ENCODE peak calls at places on chromosomes 3 and 15, in five cellular contexts. D is GM23248, E is hepatocyte, R is HCT116, W is GM23338. B is an unnamed sample. For H3K9me2, the result is how much of the 10 kb centered on the place peaks cover.

GRCh38 chr3:13055634-13056033 is 17.6 kb downstream of the IQSEC1 start:
- DNase-seq in D (no peak), E (no peak), R (no peak), W (no peak), B (no peak)

GRCh38 chr15:33218071-33218491 is 23.6 kb upstream of the FMN1 start:
- DNase-seq in D (no peak), E (no peak), R (no peak), W (no peak), B (no peak)

GRCh38 chr3:134327594-134327975 is 46.7 kb downstream of the AMOTL2 start:
- DNase-seq in D (peak), E (no peak), R (no peak), W (no peak), B (peak)

GRCh38 chr3:113261996-113262665 is 50.8 kb downstream of the BOC start:
- DNase-seq in D (peak), E (no peak), R (no peak), W (no peak), B (no peak)

GRCh38 chr3:169146112-169146665 is 517.3 kb downstream of the MECOM start:
- DNase-seq in D (peak), E (peak), R (no peak), W (peak), B (peak)

GRCh38 chr15:60017538-60018199 is 13.6 kb downstream of the FOXB1 start:
- DNase-seq in D (no peak), E (no peak), R (no peak), W (no peak), B (no peak)

GRCh38 chr15:33757505-33758211 is 210.6 kb upstream of the CHRM5 start:
- DNase-seq in D (no peak), E (no peak), R (no peak), W (no peak), B (no peak)

GRCh38 chr3:45105855-45106655 is 40.1 kb downstream of the CDCP1 start:
- DNase-seq in D (peak), E (no peak), R (peak), W (no peak), B (no peak)

GRCh38 chr3:104279617-104280016 is 1087.1 kb upstream of the ALCAM start:
- DNase-seq in D (peak), E (no peak), R (no peak), W (no peak), B (no peak)

GRCh38 chr3:177979684-177980083 is 556.6 kb upstream of the KCNMB2 start:
- DNase-seq in D (no peak), E (no peak), R (no peak), W (no peak), B (no peak)

DNA sequence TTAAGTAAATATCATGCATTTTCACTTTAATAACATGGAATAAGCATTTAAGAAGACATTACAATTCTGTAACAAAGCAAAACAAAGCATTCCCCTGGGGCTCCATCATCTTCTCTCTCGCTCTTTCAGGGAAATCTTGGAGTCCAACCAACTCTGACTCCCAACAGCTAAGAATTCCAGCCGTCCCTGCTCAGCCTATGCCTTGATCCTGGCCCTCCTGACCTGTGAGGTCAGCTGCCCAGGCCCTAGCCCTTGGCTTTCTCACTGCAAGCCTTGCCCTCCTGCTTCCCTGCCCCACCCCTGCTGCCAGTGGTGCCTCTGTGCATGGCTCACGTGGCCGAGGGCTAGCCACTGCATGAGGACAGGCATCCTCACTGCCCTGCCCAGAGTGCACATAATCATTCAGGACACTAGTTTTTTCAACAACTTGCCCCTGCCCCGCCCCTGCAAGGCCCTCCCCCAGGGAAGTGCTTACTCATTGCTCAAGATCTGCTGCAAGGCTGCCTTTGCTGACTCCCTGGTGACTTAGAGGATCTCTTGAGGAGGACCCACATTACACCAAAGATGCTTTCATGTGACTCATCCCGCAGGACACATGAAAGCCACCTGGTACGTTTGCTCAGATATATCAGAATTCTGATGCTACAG is 37.6 kb downstream of the MTMR10 start:
- DNase-seq in D (peak), E (peak), R (peak), W (no peak), B (peak)
- H3K27ac ChIP-seq in D (peak), E (no peak), R (peak), W (no peak), B (no peak)

DNA sequence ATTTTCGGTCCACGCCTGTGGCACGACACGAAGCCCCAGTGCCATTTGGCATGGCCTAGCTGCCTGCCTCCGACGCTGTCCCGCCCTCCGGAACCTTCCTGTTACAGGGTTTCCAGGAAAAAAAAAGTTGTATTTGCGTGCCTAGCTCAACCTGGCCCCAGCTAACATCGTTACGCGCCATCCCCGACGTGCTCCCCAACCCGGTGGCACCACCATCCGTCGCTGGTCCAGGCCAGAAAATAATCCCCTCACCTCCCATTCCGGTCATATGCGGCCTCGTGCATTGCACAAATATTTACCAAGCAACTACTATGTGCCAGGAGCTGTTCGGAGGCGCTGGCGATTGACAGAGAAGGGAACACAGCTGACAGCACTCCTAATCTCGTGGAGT is 1.4 kb upstream of the CYP1A1 start:
- DNase-seq in D (no peak), E (no peak), R (no peak), W (peak), B (no peak)
- TF ChIP-seq EZH2 in D (peak), E (no peak), R (no peak), W (peak), B (no peak)

GRCh38 chr3:49879721-49880120 is 10.0 kb upstream of the CAMKV start:
- DNase-seq in D (no peak), E (no peak), R (no peak), W (no peak), B (no peak)

GRCh38 chr3:49876567-49876966 is 6.9 kb upstream of the CAMKV start:
- DNase-seq in D (no peak), E (no peak), R (no peak), W (no peak), B (no peak)

GRCh38 chr3:49880581-49881328 is 11.0 kb upstream of the CAMKV start:
- DNase-seq in D (no peak), E (no peak), R (no peak), W (peak), B (no peak)

GRCh38 chr3:49882182-49882581 is 12.5 kb upstream of the CAMKV start:
- DNase-seq in D (no peak), E (no peak), R (no peak), W (no peak), B (no peak)

DNA sequence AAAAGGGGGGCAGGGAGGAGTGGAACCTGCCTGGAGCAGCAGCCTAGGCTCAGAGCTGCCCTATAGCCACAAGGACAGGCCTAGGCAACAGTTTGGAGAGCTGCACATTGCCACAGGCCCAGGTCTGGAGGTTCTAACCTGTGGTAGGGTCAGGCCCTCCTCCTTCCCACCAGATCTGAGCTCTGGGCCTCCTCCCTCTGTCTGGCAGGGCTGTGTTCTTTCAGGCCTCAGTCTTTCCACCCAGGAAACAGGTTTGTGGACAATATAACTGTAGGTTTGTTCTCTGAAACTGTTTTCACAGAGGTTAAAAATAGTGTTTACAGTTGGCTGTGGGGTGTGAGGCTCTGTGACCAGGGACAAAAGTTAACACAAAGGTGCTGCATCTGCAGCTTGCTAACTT is 9.0 kb upstream of the CAMKV start:
- DNase-seq in D (no peak), E (no peak), R (no peak), W (no peak), B (no peak)
- H3K9me2 ChIP-seq in D (under half), E (under half), R (under half), W (under half), B (under half)

GRCh38 chr3:48970568-48970967 is 19.5 kb upstream of the P4HTM start:
- DNase-seq in D (no peak), E (no peak), R (no peak), W (no peak), B (no peak)

GRCh38 chr3:48962939-48963338 is 27.1 kb upstream of the P4HTM start:
- DNase-seq in D (no peak), E (no peak), R (no peak), W (peak), B (no peak)

GRCh38 chr3:48966367-48966766 is 23.7 kb upstream of the P4HTM start:
- DNase-seq in D (no peak), E (no peak), R (no peak), W (no peak), B (no peak)

GRCh38 chr3:48963591-48963990 is 26.4 kb upstream of the P4HTM start:
- DNase-seq in D (no peak), E (no peak), R (no peak), W (peak), B (no peak)

GRCh38 chr3:48966876-48967361 is 23.1 kb upstream of the P4HTM start:
- DNase-seq in D (peak), E (no peak), R (no peak), W (no peak), B (no peak)
- H3K27ac ChIP-seq in D (no peak), E (no peak), R (no peak), W (peak), B (no peak)

GRCh38 chr15:74127255-74127953 is 3.0 kb upstream of the ISLR2 start:
- DNase-seq in D (peak), E (peak), R (peak), W (peak), B (peak)

GRCh38 chr15:74130089-74130848 is at the start of gene ISLR2:
- DNase-seq in D (peak), E (peak), R (no peak), W (peak), B (no peak)

GRCh38 chr15:74127954-74128784 is 2.2 kb upstream of the ISLR2 start:
- DNase-seq in D (peak), E (peak), R (no peak), W (peak), B (no peak)

GRCh38 chr15:74129411-74130088 is 836 bp upstream of the ISLR2 start:
- DNase-seq in D (peak), E (no peak), R (no peak), W (peak), B (no peak)

GRCh38 chr15:74128785-74129350 is 1.5 kb upstream of the ISLR2 start:
- DNase-seq in D (no peak), E (no peak), R (no peak), W (peak), B (no peak)
- TF ChIP-seq EZH2 in D (no peak), E (peak), R (no peak), W (peak), B (no peak)

GRCh38 chr3:171688593-171688992 is 121.7 kb downstream of the PLD1 start:
- DNase-seq in D (no peak), E (no peak), R (no peak), W (no peak), B (no peak)
- H3K9me2 ChIP-seq in D (under half), E (under half), R (under half), W (under half), B (under half)